ENCODE peak calls at places on chromosomes 3 and 15, in six cellular contexts. One of them, this sample, is unnamed.

GRCh38 chr3:149085828-149086231 is 503 bp downstream of the HLTF start:
- DNase-seq in cardiac muscle cell: no peak
- DNase-seq in osteoblast: peak; percentile 76
- DNase-seq in H1: no peak
- DNase-seq in lung: no peak
- DNase-seq in ovary: no peak
- DNase-seq in this sample: peak; percentile 86

GRCh38 chr15:55774113-55774970 is 31.4 kb upstream of the PRTG start:
- DNase-seq in lung: peak; percentile 35
- DNase-seq in ovary: peak; percentile 19
- DNase-seq in H1: peak; percentile 87
- DNase-seq in cardiac muscle cell: peak; percentile 58
- DNase-seq in osteoblast: peak; percentile 81
- DNase-seq in this sample: peak; percentile 93

GRCh38 chr3:31077021-31077601 is 182.7 kb upstream of the GADL1 start:
- DNase-seq in cardiac muscle cell: no peak
- DNase-seq in H1: no peak
- DNase-seq in ovary: no peak
- DNase-seq in osteoblast: peak; percentile 80
- DNase-seq in lung: no peak
- DNase-seq in this sample: no peak

GRCh38 chr3:133376805-133377204 is 23.1 kb upstream of the BFSP2 start:
- DNase-seq in osteoblast: no peak
- DNase-seq in lung: no peak
- DNase-seq in H1: no peak
- DNase-seq in cardiac muscle cell: no peak
- DNase-seq in ovary: no peak
- DNase-seq in this sample: no peak

GRCh38 chr3:158103131-158103955 is 2.9 kb downstream of the SHOX2 start:
- DNase-seq in cardiac muscle cell: no peak
- DNase-seq in ovary: no peak
- DNase-seq in lung: no peak
- DNase-seq in osteoblast: peak; percentile 79
- DNase-seq in H1: peak; percentile 76
- DNase-seq in this sample: peak; percentile 79

GRCh38 chr3:38046027-38046426 is 7.0 kb downstream of the DLEC1 start:
- DNase-seq in ovary: no peak
- DNase-seq in cardiac muscle cell: no peak
- DNase-seq in osteoblast: no peak
- DNase-seq in lung: no peak
- DNase-seq in H1: no peak
- DNase-seq in this sample: no peak

GRCh38 chr3:73364517-73364916 is 260.2 kb downstream of the PDZRN3 start:
- DNase-seq in lung: no peak
- DNase-seq in ovary: no peak
- DNase-seq in osteoblast: no peak
- DNase-seq in cardiac muscle cell: no peak
- DNase-seq in H1: no peak
- DNase-seq in this sample: no peak

GRCh38 chr3:169091196-169091595 is 572.3 kb downstream of the MECOM start:
- DNase-seq in osteoblast: no peak
- DNase-seq in H1: no peak
- DNase-seq in ovary: no peak
- DNase-seq in cardiac muscle cell: no peak
- DNase-seq in lung: no peak
- DNase-seq in this sample: no peak

DNA sequence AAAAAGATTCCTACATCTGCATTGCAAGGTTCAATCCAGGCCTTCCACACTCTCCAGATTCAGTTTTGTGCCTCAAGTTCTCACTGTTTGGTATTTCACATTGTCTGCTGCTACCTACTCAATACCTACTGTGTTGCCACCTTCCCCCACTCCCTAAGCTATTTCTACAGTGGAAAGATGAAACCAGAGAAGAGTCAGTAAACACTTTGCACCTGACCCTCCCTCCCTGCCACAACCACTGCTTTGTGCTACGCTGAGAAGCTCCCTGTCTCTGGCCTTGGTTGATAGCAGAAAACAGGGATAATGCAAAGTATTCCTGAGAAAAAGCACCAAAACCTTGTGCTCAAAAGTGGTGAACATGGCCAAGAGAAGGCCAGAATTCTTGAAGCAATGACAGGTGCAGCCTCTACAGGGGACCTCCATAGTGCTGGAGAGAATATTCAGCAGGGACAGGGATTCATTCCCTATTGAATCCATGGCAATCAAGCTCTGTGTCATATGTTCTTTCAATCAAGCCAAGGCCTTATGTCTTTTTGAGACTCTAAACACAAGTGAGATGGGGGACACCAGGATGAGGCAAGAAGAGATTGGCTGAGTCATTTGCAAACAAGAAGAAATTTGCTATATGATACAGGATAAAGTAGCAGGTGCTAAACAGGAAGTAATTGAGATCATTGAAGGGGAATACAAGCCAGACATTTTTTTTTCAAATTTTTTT is 83.5 kb upstream of the LIPC start:
- DNase-seq in ovary: no peak
- DNase-seq in H1: no peak
- DNase-seq in osteoblast: no peak
- DNase-seq in lung: no peak
- DNase-seq in cardiac muscle cell: no peak
- DNase-seq in this sample: no peak
- TF ChIP-seq CTCF in ovary: no peak
- TF ChIP-seq CTCF in H1: no peak
- TF ChIP-seq CTCF in osteoblast: no peak
- TF ChIP-seq CTCF in lung: no peak
- TF ChIP-seq CTCF in cardiac muscle cell: no peak
- TF ChIP-seq CTCF in this sample: no peak

GRCh38 chr15:92772626-92773244 is 117.2 kb upstream of the FAM174B start:
- DNase-seq in osteoblast: no peak
- DNase-seq in cardiac muscle cell: no peak
- DNase-seq in ovary: no peak
- DNase-seq in H1: no peak
- DNase-seq in lung: no peak
- DNase-seq in this sample: no peak

GRCh38 chr15:92772061-92772460 is 116.5 kb upstream of the FAM174B start:
- DNase-seq in osteoblast: no peak
- DNase-seq in cardiac muscle cell: no peak
- DNase-seq in lung: no peak
- DNase-seq in ovary: no peak
- DNase-seq in H1: no peak
- DNase-seq in this sample: no peak

GRCh38 chr15:92770641-92771040 is 115.1 kb upstream of the FAM174B start:
- DNase-seq in lung: no peak
- DNase-seq in ovary: no peak
- DNase-seq in osteoblast: peak; percentile 66
- DNase-seq in H1: no peak
- DNase-seq in cardiac muscle cell: no peak
- DNase-seq in this sample: no peak

GRCh38 chr15:92773340-92773739 is 117.8 kb upstream of the FAM174B start:
- DNase-seq in H1: no peak
- DNase-seq in osteoblast: no peak
- DNase-seq in cardiac muscle cell: no peak
- DNase-seq in ovary: no peak
- DNase-seq in lung: no peak
- DNase-seq in this sample: no peak
- H3K27ac ChIP-seq in H1: no peak overlapping the region
- H3K27ac ChIP-seq in osteoblast: no peak overlapping the region
- H3K27ac ChIP-seq in cardiac muscle cell: no peak overlapping the region
- H3K27ac ChIP-seq in ovary: no peak overlapping the region
- H3K27ac ChIP-seq in lung: no peak overlapping the region
- H3K27ac ChIP-seq in this sample: no peak overlapping the region

DNA sequence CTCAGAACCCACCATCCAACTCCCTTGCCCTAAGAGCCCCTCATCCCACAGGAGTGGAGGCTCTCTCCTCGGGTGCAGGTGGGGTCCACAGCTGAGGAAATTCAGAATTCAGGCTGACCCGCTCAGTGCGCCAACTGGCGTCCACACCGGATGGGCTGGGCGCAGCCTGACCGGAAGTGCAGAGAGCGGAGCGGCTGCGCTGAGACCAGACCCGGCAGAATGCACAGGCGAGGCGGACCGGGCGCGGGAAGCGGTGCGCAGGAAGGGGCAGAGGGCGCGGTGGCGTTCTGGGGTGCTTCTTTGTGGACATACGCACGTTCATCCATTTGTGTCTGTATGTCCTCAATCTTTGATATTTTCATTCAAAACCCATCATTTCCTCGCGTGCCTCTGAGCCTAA is 210.5 kb upstream of the NDN start:
- DNase-seq in osteoblast: no peak
- DNase-seq in cardiac muscle cell: no peak
- DNase-seq in ovary: no peak
- DNase-seq in H1: no peak
- DNase-seq in lung: no peak
- DNase-seq in this sample: no peak
- H3K4me3 ChIP-seq in osteoblast: no peak overlapping the region
- H3K4me3 ChIP-seq in cardiac muscle cell: no peak overlapping the region
- H3K4me3 ChIP-seq in ovary: no peak overlapping the region
- H3K4me3 ChIP-seq in H1: no peak overlapping the region
- H3K4me3 ChIP-seq in lung: no peak overlapping the region
- H3K4me3 ChIP-seq in this sample: no peak overlapping the region

DNA sequence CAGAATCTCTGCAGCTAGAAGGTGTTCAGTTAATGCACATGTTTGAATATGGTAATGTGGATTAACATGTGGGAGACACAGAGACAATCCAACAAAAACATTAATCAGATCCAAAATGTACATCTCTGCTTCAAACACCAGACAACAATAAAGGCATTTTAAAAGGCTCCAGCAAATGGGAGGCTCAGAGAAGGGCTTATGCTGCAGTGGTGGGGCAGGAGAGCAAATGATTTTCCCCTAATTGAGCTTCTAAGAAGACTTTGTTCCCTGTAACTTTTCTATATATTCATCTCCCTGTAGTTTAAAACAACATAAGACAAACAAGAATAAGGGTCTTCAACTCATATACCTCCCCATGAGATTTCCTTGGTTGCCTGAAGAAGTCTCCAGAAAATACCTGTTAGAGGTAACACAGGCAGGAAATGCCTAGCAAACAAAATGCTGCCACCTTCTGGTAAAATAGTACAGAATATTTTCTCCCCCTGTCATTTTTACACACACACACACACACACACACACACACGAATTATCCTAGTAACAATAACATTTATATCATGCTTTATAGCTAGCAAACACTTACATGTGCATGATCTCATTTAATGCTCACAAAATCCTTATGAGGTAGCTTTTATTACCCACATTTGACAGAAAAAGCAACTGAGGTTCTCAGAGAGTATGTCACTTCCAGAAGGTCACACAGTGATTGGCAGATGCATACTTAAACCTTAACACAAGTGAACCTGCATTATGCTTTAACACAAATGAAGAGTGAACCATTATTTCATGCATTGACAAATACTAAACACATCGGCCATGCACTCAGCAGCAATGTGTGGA is 123.4 kb upstream of the MB21D2 start:
- DNase-seq in ovary: no peak
- DNase-seq in lung: no peak
- DNase-seq in H1: no peak
- DNase-seq in osteoblast: no peak
- DNase-seq in cardiac muscle cell: peak; percentile 55
- DNase-seq in this sample: no peak
- TF ChIP-seq CTCF in ovary: peak; percentile 42
- TF ChIP-seq CTCF in lung: no peak
- TF ChIP-seq CTCF in H1: no peak
- TF ChIP-seq CTCF in osteoblast: peak; percentile 60
- TF ChIP-seq CTCF in cardiac muscle cell: peak; percentile 53
- TF ChIP-seq CTCF in this sample: peak; percentile 77

GRCh38 chr15:74390552-74391288 is 23.3 kb upstream of the CYP11A1 start:
- DNase-seq in ovary: no peak
- DNase-seq in lung: no peak
- DNase-seq in osteoblast: no peak
- DNase-seq in H1: no peak
- DNase-seq in cardiac muscle cell: no peak
- DNase-seq in this sample: no peak
- H3K27ac ChIP-seq in ovary: no peak overlapping the region
- H3K27ac ChIP-seq in lung: no peak overlapping the region
- H3K27ac ChIP-seq in osteoblast: no peak overlapping the region
- H3K27ac ChIP-seq in H1: no peak overlapping the region
- H3K27ac ChIP-seq in cardiac muscle cell: no peak overlapping the region
- H3K27ac ChIP-seq in this sample: no peak overlapping the region